ENCODE peak calls at places on chromosome 21, in six cellular contexts. M is activated naive CD8-positive, alpha-beta T cell treated with anti-CD3 and anti-CD28 coated beads, Interleukin-2, amount 50 U/mL, for 16 hours; Q is stimulated activated CD4-positive, alpha-beta T cell treated with anti-CD3 and anti-CD28 coated beads, Interleukin-4, amount 100 ng/mL, for 24 hours; X is DMS153; R is neural progenitor cell; F is AG09309. A is an unnamed sample.

GRCh38 chr21:44540741-44541288 is 820 bp upstream of the KRTAP10-1 start:
- DNase-seq in F (no peak), Q (no peak), X (no peak), M (no peak), R (no peak), A (no peak)

GRCh38 chr21:15204140-15204774 is 139.5 kb upstream of the NRIP1 start:
- DNase-seq in Q (no peak), R (no peak), M (no peak), F (no peak), X (no peak), A (no peak)

GRCh38 chr21:34707876-34708325 is 39.1 kb downstream of the CLIC6 start:
- DNase-seq in M (no peak), R (no peak), Q (peak; percentile 54), F (no peak), X (no peak), A (no peak)

GRCh38 chr21:26717146-26717739 is 128.0 kb downstream of the ADAMTS1 start:
- DNase-seq in X (no peak), Q (no peak), F (no peak), R (no peak), M (no peak), A (no peak)

GRCh38 chr21:42426876-42427480 is 23.3 kb downstream of the UBASH3A start:
- DNase-seq in F (no peak), X (no peak), Q (no peak), R (no peak), M (no peak), A (no peak)

GRCh38 chr21:32702702-32703101 is 25.1 kb downstream of the SYNJ1 start:
- DNase-seq in M (no peak), Q (no peak), X (peak; percentile 34), R (no peak), F (peak; percentile 39), A (peak; percentile 23)

GRCh38 chr21:33817663-33818433 is 97.8 kb downstream of the ATP5PO start:
- DNase-seq in F (no peak), X (peak; percentile 92), R (peak; percentile 42), Q (no peak), M (no peak), A (no peak)

GRCh38 chr21:40844935-40845334 is 2.0 kb downstream of the DSCAM start:
- DNase-seq in F (no peak), Q (no peak), R (no peak), M (no peak), X (no peak), A (no peak)

GRCh38 chr21:45865106-45865835 is 116.3 kb upstream of the COL6A1 start:
- DNase-seq in Q (no peak), F (peak; percentile 61), X (no peak), R (no peak), M (no peak), A (no peak)

GRCh38 chr21:27817061-27817460 is 850.2 kb upstream of the ADAMTS5 start:
- DNase-seq in R (no peak), Q (no peak), M (no peak), X (no peak), F (no peak), A (no peak)

GRCh38 chr21:42557420-42557819 is 43.8 kb downstream of the SLC37A1 start:
- DNase-seq in R (no peak), X (no peak), F (no peak), Q (no peak), M (no peak), A (no peak)

GRCh38 chr21:33174756-33175155 is 55.0 kb upstream of the IFNAR2 start:
- DNase-seq in X (no peak), R (no peak), Q (no peak), F (no peak), M (no peak), A (no peak)

GRCh38 chr21:45252448-45252925 is 35.2 kb downstream of the POFUT2 start:
- DNase-seq in X (no peak), M (no peak), R (no peak), Q (no peak), F (no peak), A (no peak)

GRCh38 chr21:44421901-44422840 is 33.1 kb upstream of the LRRC3 start:
- DNase-seq in M (no peak), X (no peak), F (no peak), Q (no peak), R (no peak), A (no peak)

GRCh38 chr21:35635261-35635660 is 425.1 kb downstream of the SETD4 start:
- DNase-seq in X (no peak), R (no peak), Q (no peak), M (no peak), F (peak; percentile 71), A (peak; percentile 76)

GRCh38 chr21:29991624-29992023 is 51.8 kb upstream of the GRIK1 start:
- DNase-seq in M (no peak), R (peak; percentile 63), Q (no peak), X (no peak), F (no peak), A (no peak)

GRCh38 chr21:28113718-28114117 is 879.0 kb downstream of the LTN1 start:
- DNase-seq in M (no peak), R (no peak), F (no peak), Q (no peak), X (no peak), A (no peak)

GRCh38 chr21:31877558-31877957 is 4.7 kb downstream of the HUNK start:
- DNase-seq in Q (no peak), R (no peak), F (no peak), X (no peak), M (no peak), A (no peak)

GRCh38 chr21:42038826-42039425 is 28.8 kb upstream of the ZBTB21 start:
- DNase-seq in F (peak; percentile 38), X (no peak), M (no peak), Q (no peak), R (no peak), A (peak; percentile 34)

GRCh38 chr21:46145840-46146691 is 9.3 kb downstream of the FTCD start:
- DNase-seq in Q (no peak), X (no peak), R (no peak), F (no peak), M (no peak), A (no peak)

GRCh38 chr21:45318556-45319341 is 31.1 kb upstream of the POFUT2 start:
- DNase-seq in X (no peak), Q (no peak), M (no peak), F (no peak), R (no peak), A (no peak)

GRCh38 chr21:28821276-28822063 is 171.2 kb downstream of the LTN1 start:
- DNase-seq in R (no peak), X (no peak), Q (no peak), F (no peak), M (no peak), A (no peak)

GRCh38 chr21:45076245-45076661 is 1.9 kb downstream of the ADARB1 start:
- DNase-seq in M (no peak), R (peak; percentile 30), Q (peak; percentile 19), F (no peak), X (no peak), A (no peak)

GRCh38 chr21:17688912-17689874 is 76.5 kb upstream of the BTG3 start:
- DNase-seq in Q (peak; percentile 66), M (peak; percentile 19), X (peak; percentile 77), R (no peak), F (no peak), A (no peak)

GRCh38 chr21:19261731-19262367 is 858.3 kb upstream of the TMPRSS15 start:
- DNase-seq in R (no peak), M (no peak), F (no peak), Q (no peak), X (no peak), A (no peak)

GRCh38 chr21:28482657-28483056 is 510.0 kb downstream of the LTN1 start:
- DNase-seq in R (no peak), F (no peak), Q (no peak), X (no peak), M (no peak), A (no peak)

GRCh38 chr21:39483917-39484316 is 32.1 kb downstream of the SH3BGR start:
- DNase-seq in X (no peak), F (peak; percentile 32), Q (no peak), R (no peak), M (no peak), A (no peak)

GRCh38 chr21:41142051-41142795 is 25.7 kb upstream of the BACE2 start:
- DNase-seq in X (peak; percentile 45), M (no peak), F (peak; percentile 55), R (peak; percentile 21), Q (no peak), A (peak; percentile 65)

A was measured in GM04503.